ENCODE peak calls at places on chromosomes 12 and 14, in nine cellular contexts. D is upper lobe of right lung; G is CD8-positive, alpha-beta T cell; W is IMR-90; Z is thyroid gland; M is HCT116; E is H9; X is endodermal cell; Y is left ventricle myocardium inferior. U is an unnamed sample. For H3K4me1, the result is how much of the 10 kb centered on the place peaks cover.

GRCh38 chr12:6779667-6780459 is 7.5 kb downstream of the LAG3 start:
- DNase-seq in Z (no peak), E (no peak), M (no peak), Y (no peak), D (no peak), W (no peak), G (no peak), X (no peak), U (no peak)

GRCh38 chr12:69583203-69583602 is 2.1 kb upstream of the CCT2 start:
- DNase-seq in D (no peak), Y (no peak), W (no peak), X (peak), G (no peak), Z (no peak), M (no peak), E (peak), U (no peak)

GRCh38 chr14:29016050-29016900 is 249.7 kb downstream of the FOXG1 start:
- DNase-seq in G (no peak), Z (peak), Y (no peak), D (peak), X (peak), E (peak), M (no peak), W (peak), U (no peak)

GRCh38 chr12:107275530-107275929 is 182.2 kb upstream of the CRY1 start:
- DNase-seq in W (no peak), M (no peak), Z (no peak), D (no peak), X (peak), Y (no peak), E (no peak), G (no peak), U (no peak)

GRCh38 chr12:104188534-104188933 is 27.0 kb upstream of the TXNRD1 start:
- DNase-seq in M (no peak), Z (no peak), X (no peak), D (no peak), E (no peak), G (no peak), Y (no peak), W (no peak), U (no peak)

GRCh38 chr12:62806893-62807292 is 128.1 kb downstream of the PPM1H start:
- DNase-seq in D (no peak), Y (no peak), E (no peak), M (no peak), G (no peak), X (peak), W (no peak), Z (no peak), U (no peak)

GRCh38 chr12:106044773-106045172 is 94.0 kb downstream of the NUAK1 start:
- DNase-seq in M (no peak), D (no peak), E (no peak), Y (no peak), Z (no peak), G (no peak), X (no peak), W (peak), U (no peak)

GRCh38 chr14:76473381-76474263 is 97.7 kb downstream of the ESRRB start:
- DNase-seq in W (peak), Y (peak), G (no peak), E (peak), Z (peak), D (peak), X (peak), M (no peak), U (no peak)

GRCh38 chr14:35855886-35856481 is 29.8 kb downstream of the BRMS1L start:
- DNase-seq in Y (no peak), X (no peak), D (no peak), M (no peak), G (no peak), Z (no peak), W (no peak), E (no peak), U (no peak)

GRCh38 chr12:100359822-100360221 is 2.9 kb downstream of the SLC17A8 start:
- DNase-seq in X (peak), D (no peak), G (no peak), Y (no peak), W (peak), Z (no peak), M (no peak), E (no peak), U (no peak)

GRCh38 chr12:119283315-119283714 is 51.2 kb upstream of the CCDC60 start:
- DNase-seq in E (no peak), G (no peak), W (no peak), Y (no peak), X (peak), Z (no peak), D (no peak), M (no peak), U (no peak)

GRCh38 chr12:10362828-10363664 is 26.8 kb downstream of the KLRK1 start:
- DNase-seq in D (no peak), G (no peak), X (peak), M (no peak), W (no peak), Y (no peak), E (no peak), Z (no peak), U (no peak)

GRCh38 chr12:87518508-87518907 is 510.7 kb downstream of the C12orf50 start:
- DNase-seq in G (no peak), X (no peak), W (no peak), D (no peak), Z (no peak), E (no peak), Y (no peak), M (no peak), U (no peak)

GRCh38 chr12:51388826-51389225 is 2.4 kb downstream of the GALNT6 start:
- DNase-seq in M (no peak), Z (no peak), W (no peak), D (no peak), E (no peak), G (no peak), Y (no peak), X (no peak), U (no peak)

GRCh38 chr12:69838086-69838440 is 13.0 kb downstream of the MYRFL start:
- DNase-seq in G (no peak), W (no peak), Y (no peak), X (no peak), M (no peak), E (no peak), Z (no peak), D (no peak), U (no peak)

GRCh38 chr14:45970589-45970988 is 681.0 kb downstream of the RPL10L start:
- DNase-seq in E (no peak), X (no peak), Z (no peak), Y (no peak), D (no peak), W (no peak), G (no peak), M (no peak), U (no peak)

GRCh38 chr14:97771340-97772045 is 974.3 kb downstream of the VRK1 start:
- DNase-seq in X (no peak), E (no peak), D (no peak), Z (no peak), W (no peak), Y (no peak), M (no peak), G (no peak), U (no peak)

GRCh38 chr12:78641837-78642423 is 222.6 kb upstream of the SYT1 start:
- DNase-seq in G (no peak), Z (no peak), W (peak), Y (no peak), D (no peak), X (no peak), E (no peak), M (peak), U (no peak)

GRCh38 chr12:79858518-79858917 is 76.4 kb downstream of the PPP1R12A start:
- DNase-seq in Z (no peak), D (no peak), E (no peak), Y (no peak), X (no peak), G (no peak), W (peak), M (no peak), U (no peak)

GRCh38 chr12:24881724-24882371 is 67.1 kb downstream of the BCAT1 start:
- DNase-seq in E (no peak), M (no peak), Y (no peak), Z (no peak), X (no peak), G (no peak), D (no peak), W (no peak), U (no peak)

GRCh38 chr12:48300774-48301173 is 49.9 kb downstream of the ZNF641 start:
- DNase-seq in Y (no peak), W (no peak), G (no peak), X (no peak), E (no peak), D (no peak), M (no peak), Z (no peak), U (no peak)

GRCh38 chr14:57275023-57275664 is 6.4 kb downstream of the AP5M1 start:
- DNase-seq in X (no peak), Z (no peak), G (no peak), Y (no peak), D (no peak), E (no peak), M (no peak), W (peak), U (no peak)

GRCh38 chr12:21353487-21353886 is 18.8 kb upstream of the SLCO1A2 start:
- DNase-seq in M (no peak), Y (no peak), E (no peak), G (no peak), X (no peak), Z (no peak), D (no peak), W (no peak), U (no peak)

GRCh38 chr14:103862393-103862782 is 15.0 kb upstream of the PPP1R13B start:
- DNase-seq in E (no peak), Z (no peak), G (no peak), M (no peak), X (no peak), Y (no peak), D (no peak), W (no peak), U (no peak)

GRCh38 chr12:107086314-107086713 is 7.0 kb downstream of the CRY1 start:
- DNase-seq in E (no peak), D (no peak), M (no peak), Z (no peak), X (no peak), W (no peak), G (no peak), Y (no peak), U (no peak)

GRCh38 chr14:85607571-85608219 is 77.8 kb downstream of the FLRT2 start:
- DNase-seq in Z (no peak), M (no peak), G (no peak), X (no peak), E (no peak), Y (no peak), D (no peak), W (peak), U (no peak)

GRCh38 chr12:113235976-113236375 is 14.7 kb downstream of the TPCN1 start:
- DNase-seq in E (no peak), Y (no peak), Z (peak), X (no peak), W (no peak), M (no peak), D (no peak), G (no peak), U (no peak)

GRCh38 chr12:124509676-124510300 is 57.6 kb downstream of the NCOR2 start:
- DNase-seq in X (no peak), Z (peak), G (no peak), D (no peak), E (peak), Y (peak), M (no peak), W (peak), U (no peak)

GRCh38 chr12:101935769-101936741 is 58.7 kb downstream of the DRAM1 start:
- DNase-seq in G (no peak), Z (peak), W (peak), Y (peak), X (peak), D (no peak), M (no peak), E (no peak), U (no peak)

GRCh38 chr14:37901978-37902377 is 305.7 kb upstream of the SSTR1 start:
- DNase-seq in X (peak), D (no peak), G (no peak), W (peak), Y (peak), E (peak), M (no peak), Z (no peak), U (no peak)

GRCh38 chr14:37903561-37904191 is 304.0 kb upstream of the SSTR1 start:
- DNase-seq in X (peak), W (peak), G (no peak), Y (no peak), Z (no peak), D (no peak), M (peak), E (no peak), U (no peak)

GRCh38 chr14:37894463-37894862 is 299.0 kb downstream of the TTC6 start:
- DNase-seq in E (no peak), G (no peak), W (no peak), X (peak), Z (no peak), M (no peak), Y (no peak), D (no peak), U (no peak)

GRCh38 chr14:37900582-37900981 is 305.2 kb downstream of the TTC6 start:
- DNase-seq in Z (no peak), W (peak), D (no peak), M (no peak), X (no peak), E (no peak), Y (no peak), G (no peak), U (no peak)

GRCh38 chr14:37899365-37899764 is 303.9 kb downstream of the TTC6 start:
- DNase-seq in W (no peak), Y (no peak), D (no peak), X (no peak), E (no peak), M (no peak), G (no peak), Z (no peak), U (no peak)
- TF ChIP-seq CTCF in W (no peak), Y (no peak), D (no peak), X (no peak), E (no peak), M (no peak), G (no peak), Z (no peak), U (no peak)

GRCh38 chr12:109113661-109114321 is 2.6 kb upstream of the ACACB start:
- DNase-seq in Z (no peak), E (no peak), X (no peak), W (no peak), Y (no peak), G (no peak), D (no peak), M (no peak), U (no peak)

GRCh38 chr12:109114644-109115043 is 1.7 kb upstream of the ACACB start:
- DNase-seq in M (no peak), E (no peak), D (no peak), Z (no peak), X (no peak), G (no peak), W (no peak), Y (no peak), U (no peak)

GRCh38 chr12:109115404-109115757 is 1.0 kb upstream of the ACACB start:
- DNase-seq in W (no peak), G (no peak), Z (no peak), X (no peak), D (no peak), E (no peak), M (no peak), Y (no peak), U (no peak)

GRCh38 chr12:109115758-109116610 is at the start of gene ACACB:
- DNase-seq in Y (peak), W (no peak), G (no peak), M (no peak), X (peak), D (peak), E (no peak), Z (peak), U (peak)

DNA sequence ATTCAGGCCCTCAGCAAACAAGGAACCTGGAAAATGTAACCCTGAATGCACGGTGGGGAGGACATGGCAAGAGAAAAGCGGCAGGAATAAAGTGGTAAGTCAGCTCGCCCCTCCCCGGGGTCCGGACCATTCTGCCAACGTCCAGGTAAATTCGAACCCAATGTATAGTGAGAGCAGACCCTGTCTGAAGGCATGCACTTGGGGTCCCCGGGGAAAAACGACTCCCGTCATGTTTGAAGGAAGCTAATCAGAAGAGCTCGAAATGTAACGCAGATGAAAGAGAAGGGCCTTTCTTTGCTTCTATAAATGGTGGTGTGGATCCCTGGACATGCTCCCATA is 193 bp downstream of the ACACB start:
- DNase-seq in D (no peak), Y (no peak), Z (no peak), E (no peak), W (no peak), M (no peak), X (no peak), G (no peak), U (no peak)
- H3K4me1 ChIP-seq in D (half or more), Y (half or more), Z (half or more), E (under half), W (under half), M (under half), X (under half), G (under half), U (under half)

GRCh38 chr12:76375470-76375869 is 27.3 kb upstream of the BBS10 start:
- DNase-seq in E (no peak), Z (no peak), W (peak), G (no peak), Y (no peak), X (no peak), M (no peak), D (no peak), U (no peak)
- H3K27ac ChIP-seq in E (no peak), Z (no peak), W (no peak), G (no peak), Y (no peak), X (no peak), M (no peak), D (no peak), U (no peak)

GRCh38 chr12:26122681-26123481 is 2.0 kb downstream of the BHLHE41 start:
- DNase-seq in M (no peak), E (peak), X (peak), G (peak), Y (peak), D (peak), Z (peak), W (peak), U (peak)

GRCh38 chr12:26123482-26123980 is 1.3 kb downstream of the BHLHE41 start:
- DNase-seq in M (no peak), W (peak), G (no peak), Z (no peak), E (no peak), X (no peak), D (no peak), Y (no peak), U (no peak)

GRCh38 chr12:26120561-26121274 is 4.1 kb downstream of the BHLHE41 start:
- DNase-seq in Y (no peak), Z (no peak), X (no peak), D (no peak), W (no peak), G (no peak), E (no peak), M (no peak), U (no peak)

GRCh38 chr12:26121323-26121740 is 3.5 kb downstream of the BHLHE41 start:
- DNase-seq in D (no peak), M (no peak), Z (peak), X (peak), G (no peak), Y (no peak), W (no peak), E (no peak), U (no peak)

GRCh38 chr12:26121841-26122680 is 2.8 kb downstream of the BHLHE41 start:
- DNase-seq in W (peak), E (peak), G (peak), X (peak), Y (peak), D (peak), Z (peak), M (no peak), U (no peak)
- TF ChIP-seq CTCF in W (no peak), E (no peak), G (no peak), X (no peak), Y (no peak), D (no peak), Z (no peak), M (no peak), U (no peak)